ENCODE peak calls at places on chromosome 15, in nine cellular contexts. I is HFF-Myc, M is LHCN-M2, E is ELF-1, O is adipocyte, U is B cell, W is AG09319, D is fibroblast of the conjunctiva, S is foreskin melanocyte. Q is an unnamed sample.

GRCh38 chr15:64521726-64522164 is 61.4 kb downstream of the ZNF609 start:
- DNase-seq in I (no peak), M (peak), E (peak), O (peak), U (no peak), W (peak), D (peak), S (peak), Q (peak)

GRCh38 chr15:75107905-75108838 is 84.8 kb downstream of the PPCDC start:
- DNase-seq in I (peak), M (peak), E (no peak), O (peak), U (peak), W (peak), D (peak), S (peak), Q (no peak)

GRCh38 chr15:25862469-25863066 is 559 bp downstream of the ATP10A start:
- DNase-seq in I (no peak), M (peak), E (peak), O (peak), U (peak), W (no peak), D (no peak), S (no peak), Q (no peak)

GRCh38 chr15:80530737-80531365 is 126.7 kb downstream of the ARNT2 start:
- DNase-seq in I (no peak), M (no peak), E (no peak), O (peak), U (no peak), W (peak), D (peak), S (no peak), Q (no peak)

GRCh38 chr15:47603026-47603425 is 114.3 kb upstream of the SEMA6D start:
- DNase-seq in I (no peak), M (no peak), E (no peak), O (no peak), U (no peak), W (no peak), D (no peak), S (no peak), Q (no peak)

GRCh38 chr15:59691194-59691805 is 2.2 kb upstream of the BNIP2 start:
- DNase-seq in I (no peak), M (peak), E (no peak), O (peak), U (peak), W (no peak), D (peak), S (peak), Q (peak)

GRCh38 chr15:58463815-58464697 is 32.3 kb downstream of the LIPC start:
- DNase-seq in I (no peak), M (no peak), E (no peak), O (no peak), U (no peak), W (no peak), D (no peak), S (no peak), Q (no peak)

GRCh38 chr15:51103330-51103729 is 8.6 kb upstream of the TNFAIP8L3 start:
- DNase-seq in I (peak), M (peak), E (no peak), O (no peak), U (no peak), W (no peak), D (no peak), S (no peak), Q (no peak)

GRCh38 chr15:90709278-90709677 is 7.9 kb upstream of the BLM start:
- DNase-seq in I (no peak), M (no peak), E (no peak), O (no peak), U (no peak), W (no peak), D (no peak), S (no peak), Q (no peak)

GRCh38 chr15:89559865-89560264 is 15.4 kb upstream of the TICRR start:
- DNase-seq in I (no peak), M (no peak), E (no peak), O (no peak), U (no peak), W (no peak), D (no peak), S (no peak), Q (no peak)

GRCh38 chr15:92623435-92623834 is 32.1 kb downstream of the FAM174B start:
- DNase-seq in I (no peak), M (peak), E (no peak), O (no peak), U (no peak), W (no peak), D (no peak), S (no peak), Q (no peak)

GRCh38 chr15:92968926-92969664 is 69.0 kb downstream of the CHD2 start:
- DNase-seq in I (no peak), M (peak), E (no peak), O (no peak), U (no peak), W (no peak), D (no peak), S (no peak), Q (peak)

GRCh38 chr15:41558400-41559238 is at the start of gene TYRO3:
- DNase-seq in I (no peak), M (peak), E (peak), O (peak), U (peak), W (no peak), D (no peak), S (no peak), Q (peak)

GRCh38 chr15:73927476-73928240 is 1.4 kb downstream of the LOXL1 start:
- DNase-seq in I (no peak), M (peak), E (peak), O (peak), U (peak), W (no peak), D (no peak), S (no peak), Q (no peak)

GRCh38 chr15:69604050-69604378 is 151.4 kb downstream of the RPLP1 start:
- DNase-seq in I (no peak), M (no peak), E (peak), O (no peak), U (no peak), W (no peak), D (no peak), S (no peak), Q (peak)

GRCh38 chr15:89632563-89633430 is 22.5 kb downstream of the KIF7 start:
- DNase-seq in I (no peak), M (no peak), E (no peak), O (no peak), U (no peak), W (no peak), D (no peak), S (no peak), Q (no peak)

Q was measured in SK-MEL-5.